ENCODE peak calls at places on chromosomes 2 and 18, in five cellular contexts. One of them, this sample, is unnamed.
A peak's percentile ranks its signal among the peaks of the same experiment; 100 is the strongest.

GRCh38 chr2:18991177-18992168 is 366.9 kb downstream of the OSR1 start:
- DNase-seq in activated CD8-positive, alpha-beta T cell treated with anti-CD3 and anti-CD28 coated beads for 36 hours: no peak
- DNase-seq in heart left ventricle: peak; percentile 44
- DNase-seq in GM20000: no peak
- DNase-seq in uterus: peak; percentile 29
- DNase-seq in this sample: no peak

GRCh38 chr18:62844850-62845643 is 129.7 kb downstream of the PHLPP1 start:
- DNase-seq in activated CD8-positive, alpha-beta T cell treated with anti-CD3 and anti-CD28 coated beads for 36 hours: peak; percentile 38
- DNase-seq in heart left ventricle: no peak
- DNase-seq in GM20000: peak; percentile 18
- DNase-seq in uterus: no peak
- DNase-seq in this sample: no peak

GRCh38 chr2:15864176-15864769 is 76.1 kb upstream of the MYCN start:
- DNase-seq in activated CD8-positive, alpha-beta T cell treated with anti-CD3 and anti-CD28 coated beads for 36 hours: no peak
- DNase-seq in heart left ventricle: no peak
- DNase-seq in GM20000: no peak
- DNase-seq in uterus: no peak
- DNase-seq in this sample: no peak

GRCh38 chr2:239543696-239544095 is 142.9 kb upstream of the HDAC4 start:
- DNase-seq in activated CD8-positive, alpha-beta T cell treated with anti-CD3 and anti-CD28 coated beads for 36 hours: peak; percentile 28
- DNase-seq in heart left ventricle: no peak
- DNase-seq in GM20000: no peak
- DNase-seq in uterus: no peak
- DNase-seq in this sample: no peak

GRCh38 chr2:219252570-219252899 is 508 bp upstream of the TUBA4B start:
- DNase-seq in activated CD8-positive, alpha-beta T cell treated with anti-CD3 and anti-CD28 coated beads for 36 hours: peak; percentile 69
- DNase-seq in heart left ventricle: no peak
- DNase-seq in GM20000: no peak
- DNase-seq in uterus: no peak
- DNase-seq in this sample: no peak

GRCh38 chr18:13612111-13612997 is 114.0 kb downstream of the FAM210A start:
- DNase-seq in activated CD8-positive, alpha-beta T cell treated with anti-CD3 and anti-CD28 coated beads for 36 hours: peak; percentile 94
- DNase-seq in heart left ventricle: no peak
- DNase-seq in GM20000: peak; percentile 71
- DNase-seq in uterus: no peak
- DNase-seq in this sample: no peak

GRCh38 chr2:67954125-67954748 is 108.6 kb downstream of the C1D start:
- DNase-seq in activated CD8-positive, alpha-beta T cell treated with anti-CD3 and anti-CD28 coated beads for 36 hours: no peak
- DNase-seq in heart left ventricle: no peak
- DNase-seq in GM20000: no peak
- DNase-seq in uterus: no peak
- DNase-seq in this sample: peak; percentile 24

GRCh38 chr18:57921708-57922107 is 118.6 kb upstream of the ATP8B1 start:
- DNase-seq in activated CD8-positive, alpha-beta T cell treated with anti-CD3 and anti-CD28 coated beads for 36 hours: peak; percentile 16
- DNase-seq in heart left ventricle: no peak
- DNase-seq in GM20000: no peak
- DNase-seq in uterus: no peak
- DNase-seq in this sample: no peak

GRCh38 chr2:81250270-81250669 is 945.7 kb upstream of the LRRTM1 start:
- DNase-seq in activated CD8-positive, alpha-beta T cell treated with anti-CD3 and anti-CD28 coated beads for 36 hours: no peak
- DNase-seq in heart left ventricle: no peak
- DNase-seq in GM20000: no peak
- DNase-seq in uterus: no peak
- DNase-seq in this sample: no peak

GRCh38 chr2:198296665-198297308 is 492.4 kb downstream of the PLCL1 start:
- DNase-seq in activated CD8-positive, alpha-beta T cell treated with anti-CD3 and anti-CD28 coated beads for 36 hours: peak; percentile 75
- DNase-seq in heart left ventricle: peak; percentile 39
- DNase-seq in GM20000: peak; percentile 43
- DNase-seq in uterus: peak; percentile 50
- DNase-seq in this sample: peak; percentile 25

DNA sequence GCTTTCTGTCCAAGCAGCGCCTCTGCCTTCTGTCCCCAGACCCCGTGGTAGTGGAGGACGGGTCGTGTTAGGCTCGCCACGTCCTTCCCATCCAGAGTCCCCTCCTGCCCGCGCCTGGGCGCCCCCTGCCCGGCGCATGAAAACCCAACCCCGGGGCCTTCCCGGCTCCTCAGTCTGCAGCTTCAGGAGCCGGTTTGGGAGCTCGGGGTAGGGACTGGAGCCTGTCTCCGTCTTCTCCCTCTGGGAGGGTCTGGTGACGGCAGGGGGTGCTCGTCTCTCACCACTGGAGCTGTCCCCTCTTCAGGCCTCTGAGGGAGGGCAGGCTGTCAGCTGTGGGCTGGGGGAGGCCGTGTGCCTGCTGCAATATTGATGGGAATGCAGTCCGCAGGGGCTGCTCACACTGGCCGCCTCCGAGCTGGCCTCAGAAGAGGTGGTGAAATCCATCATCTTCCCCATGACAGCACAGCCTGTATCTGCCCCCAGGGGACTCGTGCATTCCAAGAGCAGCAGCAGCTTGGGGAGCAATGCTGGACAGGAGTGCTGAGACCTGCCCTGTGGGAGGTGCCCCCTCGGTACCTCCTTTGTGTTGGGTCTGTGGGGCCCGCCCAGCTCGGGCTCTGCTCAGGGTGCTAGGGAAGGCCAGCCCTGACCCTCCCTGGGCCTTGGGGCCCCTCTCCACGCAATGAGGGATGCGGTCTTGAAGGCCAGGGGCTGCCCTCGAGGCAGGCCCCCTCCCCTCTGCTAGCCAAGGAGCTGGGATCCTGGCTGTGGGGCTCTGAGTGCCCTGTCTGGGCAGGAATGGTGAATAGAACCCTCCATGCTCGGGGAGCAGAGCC is 17.8 kb upstream of the KLHL30 start:
- DNase-seq in activated CD8-positive, alpha-beta T cell treated with anti-CD3 and anti-CD28 coated beads for 36 hours: no peak
- DNase-seq in heart left ventricle: no peak
- DNase-seq in GM20000: no peak
- DNase-seq in uterus: no peak
- DNase-seq in this sample: no peak
- TF ChIP-seq CTCF in activated CD8-positive, alpha-beta T cell treated with anti-CD3 and anti-CD28 coated beads for 36 hours: no peak
- TF ChIP-seq CTCF in heart left ventricle: peak; percentile 15
- TF ChIP-seq CTCF in GM20000: no peak
- TF ChIP-seq CTCF in uterus: no peak
- TF ChIP-seq CTCF in this sample: no peak

GRCh38 chr18:60549338-60549960 is 176.9 kb upstream of the MC4R start:
- DNase-seq in activated CD8-positive, alpha-beta T cell treated with anti-CD3 and anti-CD28 coated beads for 36 hours: peak; percentile 24
- DNase-seq in heart left ventricle: no peak
- DNase-seq in GM20000: peak; percentile 35
- DNase-seq in uterus: no peak
- DNase-seq in this sample: peak; percentile 56
- TF ChIP-seq CTCF in activated CD8-positive, alpha-beta T cell treated with anti-CD3 and anti-CD28 coated beads for 36 hours: peak; percentile 61
- TF ChIP-seq CTCF in heart left ventricle: peak; percentile 70
- TF ChIP-seq CTCF in GM20000: peak; percentile 72
- TF ChIP-seq CTCF in uterus: peak; percentile 53
- TF ChIP-seq CTCF in this sample: peak; percentile 94

GRCh38 chr2:23639406-23639982 is 254.5 kb downstream of the KLHL29 start:
- DNase-seq in activated CD8-positive, alpha-beta T cell treated with anti-CD3 and anti-CD28 coated beads for 36 hours: no peak
- DNase-seq in heart left ventricle: no peak
- DNase-seq in GM20000: no peak
- DNase-seq in uterus: no peak
- DNase-seq in this sample: no peak

GRCh38 chr2:23635666-23636340 is 250.8 kb downstream of the KLHL29 start:
- DNase-seq in activated CD8-positive, alpha-beta T cell treated with anti-CD3 and anti-CD28 coated beads for 36 hours: no peak
- DNase-seq in heart left ventricle: no peak
- DNase-seq in GM20000: no peak
- DNase-seq in uterus: no peak
- DNase-seq in this sample: no peak

GRCh38 chr2:23633966-23634365 is 249.0 kb downstream of the KLHL29 start:
- DNase-seq in activated CD8-positive, alpha-beta T cell treated with anti-CD3 and anti-CD28 coated beads for 36 hours: no peak
- DNase-seq in heart left ventricle: no peak
- DNase-seq in GM20000: no peak
- DNase-seq in uterus: no peak
- DNase-seq in this sample: no peak

GRCh38 chr2:23637011-23637778 is 252.2 kb downstream of the KLHL29 start:
- DNase-seq in activated CD8-positive, alpha-beta T cell treated with anti-CD3 and anti-CD28 coated beads for 36 hours: no peak
- DNase-seq in heart left ventricle: no peak
- DNase-seq in GM20000: no peak
- DNase-seq in uterus: peak; percentile 56
- DNase-seq in this sample: no peak

DNA sequence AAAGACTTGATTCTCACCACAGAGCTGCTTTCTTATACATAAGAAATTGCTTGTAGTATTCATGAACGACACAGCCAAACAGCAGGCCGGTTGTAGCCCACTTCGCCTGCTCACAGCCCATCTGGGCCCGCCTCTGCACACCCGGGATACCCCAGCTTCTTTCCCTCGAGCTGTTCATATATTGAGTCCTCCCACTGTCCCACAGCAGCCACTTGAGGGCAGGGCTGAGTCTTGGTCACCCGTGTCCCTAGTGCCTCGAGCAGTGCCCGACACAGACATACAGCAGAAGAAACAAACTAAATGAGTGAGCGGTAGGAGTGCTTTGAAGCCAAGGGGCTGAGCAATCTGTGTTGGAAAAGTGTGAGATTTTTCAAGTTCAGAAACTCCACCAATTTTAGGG is 251.4 kb downstream of the KLHL29 start:
- DNase-seq in activated CD8-positive, alpha-beta T cell treated with anti-CD3 and anti-CD28 coated beads for 36 hours: peak; percentile 13
- DNase-seq in heart left ventricle: no peak
- DNase-seq in GM20000: no peak
- DNase-seq in uterus: no peak
- DNase-seq in this sample: no peak
- TF ChIP-seq CTCF in activated CD8-positive, alpha-beta T cell treated with anti-CD3 and anti-CD28 coated beads for 36 hours: no peak
- TF ChIP-seq CTCF in heart left ventricle: peak; percentile 38
- TF ChIP-seq CTCF in GM20000: no peak
- TF ChIP-seq CTCF in uterus: no peak
- TF ChIP-seq CTCF in this sample: peak; percentile 28

GRCh38 chr2:97858442-97858841 is 137.3 kb downstream of the TMEM131 start:
- DNase-seq in activated CD8-positive, alpha-beta T cell treated with anti-CD3 and anti-CD28 coated beads for 36 hours: no peak
- DNase-seq in heart left ventricle: no peak
- DNase-seq in GM20000: no peak
- DNase-seq in uterus: no peak
- DNase-seq in this sample: no peak
- TF ChIP-seq CTCF in activated CD8-positive, alpha-beta T cell treated with anti-CD3 and anti-CD28 coated beads for 36 hours: no peak
- TF ChIP-seq CTCF in heart left ventricle: no peak
- TF ChIP-seq CTCF in GM20000: no peak
- TF ChIP-seq CTCF in uterus: no peak
- TF ChIP-seq CTCF in this sample: no peak

DNA sequence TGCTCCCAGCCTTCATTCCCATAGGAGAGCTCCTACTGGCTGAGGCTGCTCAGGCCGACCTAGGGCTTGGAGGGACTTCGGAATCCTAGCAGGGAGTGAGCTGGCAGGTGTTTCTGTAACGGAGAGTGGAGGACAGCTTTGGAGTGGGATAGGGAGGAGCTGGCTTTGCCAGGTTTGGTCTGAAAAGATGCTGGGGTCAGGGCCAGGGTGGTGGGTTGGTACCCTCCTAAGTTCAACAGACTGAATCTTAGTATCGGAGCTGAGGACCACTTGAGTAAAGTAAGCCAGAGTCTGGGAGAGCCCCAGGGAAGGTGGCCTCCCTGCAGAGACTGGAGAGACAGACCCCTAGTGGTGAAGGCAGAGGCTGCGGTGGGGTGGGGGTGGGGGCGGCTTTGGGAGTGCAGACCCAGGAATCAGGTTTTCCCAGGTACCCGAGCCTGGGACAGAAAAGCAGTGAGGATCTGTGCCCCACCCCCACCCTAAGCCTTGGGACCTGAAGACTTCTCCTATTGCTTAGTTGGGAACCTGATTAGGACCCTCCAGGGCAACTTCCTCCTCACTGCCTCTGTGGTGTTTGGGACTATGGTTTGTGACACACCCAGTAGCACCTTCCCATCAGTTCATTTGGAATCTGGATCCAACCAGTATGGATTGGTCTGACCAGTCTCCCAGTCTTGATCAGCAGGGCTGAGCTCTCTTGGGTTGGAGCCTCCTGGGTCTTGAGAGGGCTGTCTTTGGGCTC is 3.0 kb downstream of the CNNM4 start:
- DNase-seq in activated CD8-positive, alpha-beta T cell treated with anti-CD3 and anti-CD28 coated beads for 36 hours: peak; percentile 29
- DNase-seq in heart left ventricle: no peak
- DNase-seq in GM20000: peak; percentile 66
- DNase-seq in uterus: no peak
- DNase-seq in this sample: peak; percentile 66
- TF ChIP-seq CTCF in activated CD8-positive, alpha-beta T cell treated with anti-CD3 and anti-CD28 coated beads for 36 hours: peak; percentile 50
- TF ChIP-seq CTCF in heart left ventricle: peak; percentile 44
- TF ChIP-seq CTCF in GM20000: peak; percentile 29
- TF ChIP-seq CTCF in uterus: no peak
- TF ChIP-seq CTCF in this sample: peak; percentile 42

DNA sequence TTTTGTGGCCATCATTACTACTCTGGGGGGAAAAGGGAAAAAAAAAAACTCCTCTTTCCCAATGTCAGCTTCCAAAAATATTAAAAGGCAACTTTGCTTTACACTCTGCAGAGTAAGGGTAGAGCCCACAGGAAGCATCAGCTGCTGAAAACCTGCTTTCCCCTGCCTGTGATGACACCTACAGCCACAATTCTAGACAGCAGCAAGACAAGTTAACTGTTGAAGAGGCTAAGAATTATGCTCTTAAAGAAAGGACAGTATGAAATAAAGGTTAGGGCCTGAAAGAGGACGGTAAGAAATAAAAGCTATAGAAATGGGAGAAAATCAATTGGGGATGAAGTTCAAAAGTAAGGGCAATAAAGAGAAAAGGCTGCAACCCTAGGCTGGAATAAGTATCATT is 3.0 kb downstream of the PDE11A start:
- DNase-seq in activated CD8-positive, alpha-beta T cell treated with anti-CD3 and anti-CD28 coated beads for 36 hours: no peak
- DNase-seq in heart left ventricle: no peak
- DNase-seq in GM20000: no peak
- DNase-seq in uterus: no peak
- DNase-seq in this sample: no peak
- TF ChIP-seq CTCF in activated CD8-positive, alpha-beta T cell treated with anti-CD3 and anti-CD28 coated beads for 36 hours: no peak
- TF ChIP-seq CTCF in heart left ventricle: no peak
- TF ChIP-seq CTCF in GM20000: no peak
- TF ChIP-seq CTCF in uterus: no peak
- TF ChIP-seq CTCF in this sample: peak; percentile 12

This sample was measured in D721Med.